ENCODE peak calls at places on chromosomes 5 and 9, in six cellular contexts. J is H1, A is HCT116, C is breast epithelium, E is endothelial cell of umbilical vein, I is stomach. M is an unnamed sample.

GRCh38 chr9:91001146-91001611 is 199.6 kb downstream of the SYK start:
- DNase-seq in J (no peak), A (peak; percentile 85), C (peak; percentile 69), E (peak; percentile 28), I (peak; percentile 39), M (no peak)

GRCh38 chr5:68227532-68228160 is 12.1 kb downstream of the PIK3R1 start:
- DNase-seq in J (no peak), A (no peak), C (no peak), E (no peak), I (no peak), M (no peak)

GRCh38 chr5:51411917-51412316 is 28.7 kb downstream of the ISL1 start:
- DNase-seq in J (no peak), A (no peak), C (no peak), E (no peak), I (no peak), M (no peak)

GRCh38 chr9:6549106-6549505 is 96.4 kb downstream of the GLDC start:
- DNase-seq in J (no peak), A (no peak), C (no peak), E (no peak), I (no peak), M (no peak)

GRCh38 chr9:98742325-98743280 is 33.9 kb upstream of the GABBR2 start:
- DNase-seq in J (no peak), A (no peak), C (no peak), E (no peak), I (no peak), M (no peak)

GRCh38 chr9:130026583-130027427 is 16.2 kb downstream of the FNBP1 start:
- DNase-seq in J (no peak), A (no peak), C (no peak), E (no peak), I (no peak), M (no peak)

GRCh38 chr5:158056426-158056825 is 197.5 kb upstream of the CLINT1 start:
- DNase-seq in J (no peak), A (no peak), C (no peak), E (no peak), I (no peak), M (no peak)

GRCh38 chr9:7273575-7273974 is 515.8 kb downstream of the KDM4C start:
- DNase-seq in J (no peak), A (no peak), C (no peak), E (no peak), I (no peak), M (no peak)

GRCh38 chr9:124130277-124131075 is 118.9 kb downstream of the LHX2 start:
- DNase-seq in J (no peak), A (no peak), C (no peak), E (peak; percentile 18), I (no peak), M (no peak)

GRCh38 chr5:27702339-27702820 is 664.0 kb upstream of the CDH9 start:
- DNase-seq in J (no peak), A (no peak), C (no peak), E (no peak), I (no peak), M (no peak)

GRCh38 chr5:172076783-172077244 is 70.4 kb upstream of the FBXW11 start:
- DNase-seq in J (no peak), A (no peak), C (no peak), E (no peak), I (no peak), M (peak; percentile 28)

GRCh38 chr5:174725261-174725990 is 1.0 kb downstream of the MSX2 start:
- DNase-seq in J (no peak), A (no peak), C (no peak), E (no peak), I (no peak), M (no peak)

GRCh38 chr5:96387616-96388015 is 45.4 kb downstream of the PCSK1 start:
- DNase-seq in J (no peak), A (no peak), C (no peak), E (no peak), I (no peak), M (no peak)

GRCh38 chr9:83936523-83936922 is 15.3 kb upstream of the KIF27 start:
- DNase-seq in J (peak; percentile 7), A (no peak), C (no peak), E (no peak), I (no peak), M (no peak)

GRCh38 chr5:141961466-141961865 is 3.5 kb upstream of the PCDH12 start:
- DNase-seq in J (no peak), A (no peak), C (no peak), E (no peak), I (no peak), M (no peak)

GRCh38 chr9:76023715-76024195 is 133.3 kb downstream of the PCSK5 start:
- DNase-seq in J (no peak), A (peak; percentile 39), C (no peak), E (no peak), I (no peak), M (no peak)

GRCh38 chr5:64688965-64689364 is 1.3 kb upstream of the SHISAL2B start:
- DNase-seq in J (no peak), A (no peak), C (no peak), E (no peak), I (no peak), M (no peak)

GRCh38 chr9:4148215-4148561 is 151.7 kb downstream of the GLIS3 start:
- DNase-seq in J (no peak), A (no peak), C (no peak), E (no peak), I (no peak), M (no peak)

GRCh38 chr9:85483214-85483613 is 258.5 kb downstream of the AGTPBP1 start:
- DNase-seq in J (no peak), A (peak; percentile 18), C (no peak), E (no peak), I (no peak), M (no peak)

GRCh38 chr9:7177383-7177782 is 419.6 kb downstream of the KDM4C start:
- DNase-seq in J (no peak), A (no peak), C (no peak), E (no peak), I (no peak), M (no peak)

GRCh38 chr5:111781200-111781599 is 24.2 kb upstream of the NREP start:
- DNase-seq in J (no peak), A (no peak), C (peak; percentile 23), E (no peak), I (peak; percentile 34), M (peak; percentile 77)

GRCh38 chr5:14071433-14071832 is 71.7 kb upstream of the TRIO start:
- DNase-seq in J (no peak), A (no peak), C (no peak), E (no peak), I (no peak), M (no peak)

GRCh38 chr5:114237766-114238165 is 124.1 kb upstream of the KCNN2 start:
- DNase-seq in J (no peak), A (peak; percentile 7), C (no peak), E (peak; percentile 30), I (no peak), M (no peak)

GRCh38 chr9:134475051-134475790 is 149.0 kb downstream of the RXRA start:
- DNase-seq in J (no peak), A (no peak), C (peak; percentile 54), E (peak; percentile 72), I (peak; percentile 56), M (peak; percentile 90)

GRCh38 chr5:148457183-148457620 is 73.4 kb downstream of the FBXO38 start:
- DNase-seq in J (no peak), A (no peak), C (no peak), E (peak; percentile 34), I (no peak), M (no peak)

GRCh38 chr9:87070331-87070730 is 123.0 kb upstream of the GAS1 start:
- DNase-seq in J (no peak), A (no peak), C (no peak), E (no peak), I (no peak), M (no peak)

GRCh38 chr5:118701796-118702195 is 286.6 kb downstream of the DTWD2 start:
- DNase-seq in J (no peak), A (no peak), C (no peak), E (no peak), I (no peak), M (no peak)

GRCh38 chr5:77658662-77659061 is 20.1 kb upstream of the OTP start:
- DNase-seq in J (no peak), A (no peak), C (no peak), E (no peak), I (no peak), M (no peak)

GRCh38 chr5:77663081-77663863 is 24.8 kb upstream of the OTP start:
- DNase-seq in J (no peak), A (no peak), C (no peak), E (no peak), I (no peak), M (no peak)

GRCh38 chr5:77662615-77663014 is 24.1 kb upstream of the OTP start:
- DNase-seq in J (no peak), A (no peak), C (no peak), E (no peak), I (no peak), M (no peak)
- TF ChIP-seq POLR2AphosphoS5 in J (no peak), A (no peak), C (no peak), E (no peak), I (no peak), M (no peak)

DNA sequence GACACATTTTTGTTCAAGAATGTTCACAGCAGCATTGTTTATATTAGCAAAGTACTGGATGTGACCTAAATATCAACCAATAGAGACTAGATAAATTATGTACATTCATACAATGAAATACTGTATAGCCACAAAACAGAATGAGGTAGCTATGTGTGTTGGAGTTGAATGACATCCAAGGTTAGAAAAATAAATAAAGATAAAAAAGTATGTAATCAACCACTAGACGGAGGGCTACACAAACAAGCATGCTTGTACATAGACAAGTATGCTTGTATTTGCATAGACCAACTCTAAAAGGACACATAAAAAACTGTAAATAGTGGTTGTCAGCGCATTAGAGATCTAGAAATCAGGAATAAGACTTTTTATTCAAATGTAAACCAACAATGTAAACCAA is 3.0 kb downstream of the FEM1C start:
- DNase-seq in J (no peak), A (no peak), C (no peak), E (no peak), I (no peak), M (no peak)
- TF ChIP-seq CTCF in J (no peak), A (no peak), C (no peak), E (no peak), I (no peak), M (no peak)

GRCh38 chr9:79551586-79551985 is 20.2 kb upstream of the TLE4 start:
- DNase-seq in J (no peak), A (no peak), C (no peak), E (no peak), I (no peak), M (no peak)

GRCh38 chr9:79555474-79555873 is 16.3 kb upstream of the TLE4 start:
- DNase-seq in J (no peak), A (no peak), C (no peak), E (no peak), I (no peak), M (no peak)

DNA sequence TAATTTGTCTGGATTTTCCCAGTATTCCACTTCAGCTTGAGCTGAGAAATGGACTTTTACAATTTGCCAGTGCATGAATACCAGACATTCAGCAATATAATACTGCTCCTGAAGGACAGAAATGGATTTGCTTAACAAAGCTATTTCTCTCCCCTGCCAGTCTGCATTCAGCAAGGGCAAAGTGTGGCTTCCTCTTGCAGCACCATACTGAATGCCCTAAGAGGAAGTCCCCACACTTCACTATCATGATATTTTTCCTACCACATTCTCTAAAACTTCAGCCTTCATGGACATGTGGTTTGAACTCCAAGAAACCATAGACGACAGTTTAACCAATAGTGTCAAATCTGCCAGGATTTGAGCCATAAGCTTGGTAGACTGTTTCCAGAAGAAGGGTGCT is 19.8 kb upstream of the TLE4 start:
- DNase-seq in J (no peak), A (no peak), C (no peak), E (no peak), I (no peak), M (no peak)
- TF ChIP-seq POLR2A in J (no peak), A (no peak), C (no peak), E (no peak), I (no peak), M (no peak)

GRCh38 chr5:1490360-1490759 is 33.4 kb downstream of the LPCAT1 start:
- DNase-seq in J (no peak), A (no peak), C (no peak), E (no peak), I (no peak), M (no peak)
- TF ChIP-seq POLR2AphosphoS5 in J (no peak), A (no peak), C (no peak), E (no peak), I (no peak), M (no peak)